ENCODE peak calls at places on chromosomes 11 and 22, in six cellular contexts. O is Peyer's patch, F is tibial nerve, V is A549, T is endothelial cell of umbilical vein, G is lower leg skin. J is an unnamed sample.

GRCh38 chr22:23196165-23196564 is 15.9 kb downstream of the BCR start:
- DNase-seq in T (no peak), O (no peak), F (no peak), V (no peak), G (no peak), J (no peak)

GRCh38 chr11:129720994-129721393 is 94.7 kb upstream of the TMEM45B start:
- DNase-seq in G (no peak), O (no peak), V (no peak), F (no peak), T (no peak), J (no peak)

GRCh38 chr22:45019861-45020655 is 10.3 kb upstream of the PHF21B start:
- DNase-seq in G (no peak), V (no peak), O (no peak), T (no peak), F (no peak), J (no peak)

GRCh38 chr11:5291207-5291838 is 10.4 kb downstream of the OR51B4 start:
- DNase-seq in V (peak), G (no peak), O (no peak), T (peak), F (no peak), J (peak)

GRCh38 chr11:110000858-110001257 is 92.3 kb upstream of the ZC3H12C start:
- DNase-seq in O (no peak), F (no peak), T (no peak), V (no peak), G (no peak), J (no peak)

GRCh38 chr11:35791088-35791958 is 128.7 kb downstream of the TRIM44 start:
- DNase-seq in T (no peak), O (no peak), V (no peak), F (no peak), G (no peak), J (no peak)

GRCh38 chr11:14499178-14499559 is 442 bp downstream of the COPB1 start:
- DNase-seq in V (peak), T (peak), F (no peak), G (peak), O (peak), J (no peak)

GRCh38 chr22:17228725-17229126 is 9.5 kb upstream of the ADA2 start:
- DNase-seq in F (no peak), T (no peak), V (peak), O (no peak), G (no peak), J (no peak)

GRCh38 chr11:83063073-83063754 is 8.5 kb downstream of the RAB30 start:
- DNase-seq in T (no peak), O (no peak), V (no peak), F (no peak), G (no peak), J (peak)

GRCh38 chr22:17213976-17214375 is 5.3 kb downstream of the ADA2 start:
- DNase-seq in G (no peak), O (peak), T (peak), V (peak), F (no peak), J (no peak)

GRCh38 chr22:35563211-35563610 is 22.6 kb downstream of the RASD2 start:
- DNase-seq in T (no peak), O (no peak), F (no peak), V (no peak), G (no peak), J (no peak)

GRCh38 chr11:6443269-6444003 is 2.6 kb upstream of the HPX start:
- DNase-seq in T (peak), O (peak), G (peak), V (peak), F (no peak), J (peak)

GRCh38 chr22:29872989-29873388 is 10.0 kb upstream of the MTMR3 start:
- DNase-seq in G (no peak), F (no peak), T (no peak), O (no peak), V (no peak), J (no peak)

GRCh38 chr22:20761536-20761935 is 12.4 kb upstream of the SERPIND1 start:
- DNase-seq in V (no peak), F (no peak), O (no peak), G (no peak), T (no peak), J (no peak)

GRCh38 chr11:69360606-69361005 is 66.7 kb downstream of the MYEOV start:
- DNase-seq in T (no peak), G (peak), V (no peak), O (no peak), F (no peak), J (no peak)

GRCh38 chr22:38824587-38824986 is 19.2 kb downstream of the NPTXR start:
- DNase-seq in F (no peak), G (no peak), V (peak), T (peak), O (peak), J (peak)

GRCh38 chr11:36465449-36466163 is 44.5 kb downstream of the TRAF6 start:
- DNase-seq in G (no peak), T (no peak), O (no peak), V (no peak), F (no peak), J (no peak)

GRCh38 chr11:115564851-115565250 is 60.6 kb upstream of the CADM1 start:
- DNase-seq in V (no peak), T (no peak), F (no peak), G (no peak), O (no peak), J (no peak)

GRCh38 chr11:119663279-119663678 is 65.7 kb downstream of the NECTIN1 start:
- DNase-seq in F (no peak), V (no peak), O (no peak), T (no peak), G (no peak), J (no peak)

GRCh38 chr11:63997801-63998332 is 11.6 kb downstream of the OTUB1 start:
- DNase-seq in O (no peak), T (no peak), V (no peak), G (no peak), F (no peak), J (no peak)

GRCh38 chr11:113161671-113162589 is 152.5 kb upstream of the TTC12 start:
- DNase-seq in O (no peak), T (no peak), F (no peak), V (no peak), G (no peak), J (no peak)

GRCh38 chr22:36465232-36466021 is 16.0 kb downstream of the TXN2 start:
- DNase-seq in G (no peak), V (peak), O (peak), T (peak), F (no peak), J (peak)

GRCh38 chr11:112382561-112382960 is 121.9 kb upstream of the PLET1 start:
- DNase-seq in O (no peak), F (no peak), G (no peak), T (no peak), V (no peak), J (no peak)

GRCh38 chr22:42612336-42612735 is 2.3 kb downstream of the POLDIP3 start:
- DNase-seq in F (no peak), O (no peak), V (no peak), T (no peak), G (no peak), J (no peak)

GRCh38 chr22:42613869-42614268 is 814 bp downstream of the POLDIP3 start:
- DNase-seq in V (no peak), G (no peak), F (no peak), T (no peak), O (no peak), J (no peak)

GRCh38 chr22:42614312-42615091 is at the start of gene POLDIP3:
- DNase-seq in G (peak), O (peak), T (peak), F (peak), V (peak), J (peak)

GRCh38 chr22:42617155-42617983 is 2.7 kb upstream of the POLDIP3 start:
- DNase-seq in V (no peak), O (no peak), G (no peak), T (no peak), F (no peak), J (no peak)

GRCh38 chr22:42615092-42615859 is 593 bp upstream of the POLDIP3 start:
- DNase-seq in V (peak), O (peak), G (peak), F (peak), T (peak), J (peak)
- TF ChIP-seq POLR2A in V (peak), O (peak), G (no peak), F (peak), T (peak), J (peak)

DNA sequence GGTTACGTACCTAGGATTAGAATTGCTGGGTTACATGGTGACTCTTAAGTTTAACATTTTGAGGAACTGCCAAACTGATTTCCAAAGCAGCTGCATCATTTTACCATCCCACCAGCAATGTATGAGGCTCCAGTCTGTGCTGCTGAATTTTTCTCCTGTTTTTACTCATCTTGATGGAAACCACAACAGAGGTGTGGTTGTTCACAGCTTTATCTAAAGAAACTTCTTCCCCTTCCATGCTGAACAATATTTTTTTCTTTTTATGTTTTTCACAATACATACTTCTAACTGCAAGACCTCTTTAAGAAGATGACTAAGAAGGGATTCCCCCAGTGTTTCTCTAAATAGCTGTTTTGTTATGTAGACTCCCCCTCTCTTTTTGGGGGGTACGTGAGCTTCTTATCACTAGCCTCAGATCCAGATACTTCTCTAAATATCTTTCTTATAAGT is 24.0 kb downstream of the TCP11L1 start:
- DNase-seq in V (no peak), F (no peak), O (no peak), G (no peak), T (no peak), J (no peak)
- TF ChIP-seq POLR2A in V (no peak), F (no peak), O (no peak), G (no peak), T (no peak), J (no peak)

DNA sequence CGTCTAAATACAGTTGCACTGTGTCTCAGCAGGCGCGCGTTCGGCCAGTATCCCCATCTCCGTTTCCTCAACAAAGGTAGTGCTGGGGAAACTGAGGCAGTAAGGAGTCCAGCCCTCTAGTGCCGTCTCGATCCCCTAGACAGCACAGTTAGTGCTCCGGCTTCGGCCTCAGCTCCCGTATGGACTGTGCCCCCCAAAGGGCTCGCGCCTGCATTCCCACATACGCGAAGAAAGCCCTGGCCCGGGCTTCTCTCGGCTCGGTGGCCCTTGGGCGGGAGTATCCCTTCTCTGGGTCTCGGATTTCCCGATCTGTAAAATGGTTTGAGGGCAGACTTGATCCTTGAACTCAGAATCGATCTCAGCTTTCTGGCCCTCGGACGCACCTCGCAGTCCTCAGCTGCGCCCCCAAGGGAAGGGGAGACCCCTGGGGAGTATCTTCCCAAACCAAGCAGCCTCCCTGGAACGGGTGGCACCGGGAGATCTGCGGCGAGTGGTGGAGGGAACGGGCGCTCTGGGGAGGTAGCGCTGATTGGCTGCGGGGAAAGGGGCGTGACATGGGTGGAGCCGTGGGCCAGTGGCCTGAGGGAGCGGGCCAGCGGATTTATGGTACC is 759 bp upstream of the PEX16 start:
- DNase-seq in F (peak), V (peak), O (peak), T (peak), G (peak), J (peak)
- TF ChIP-seq POLR2A in F (peak), V (peak), O (peak), T (peak), G (no peak), J (peak)

GRCh38 chr11:44568706-44569473 is 3.4 kb downstream of the CD82 start:
- DNase-seq in T (peak), G (peak), V (peak), O (peak), F (peak), J (peak)
- TF ChIP-seq POLR2A in T (peak), G (no peak), V (no peak), O (no peak), F (no peak), J (no peak)

J was measured in H54.